ENCODE peak calls at places on chromosomes 7 and 10, in nine cellular contexts. H is osteoblast; T is KBM-7; G is C1 segment of cervical spinal cord; X is activated naive CD4-positive, alpha-beta T cell; C is activated CD4-positive, CD25-positive, alpha-beta regulatory T cell treated with anti-CD3 and anti-CD28 coated beads, Interleukin-2, amount 50 U/mL, for 16 hours; U is adipocyte; S is osteocyte; J is Calu3. R is an unnamed sample.

GRCh38 chr10:122379537-122379936 is 5.0 kb downstream of the PLEKHA1 start:
- DNase-seq in S (no peak), C (no peak), X (no peak), T (no peak), G (no peak), U (no peak), J (no peak), H (no peak), R (no peak)

GRCh38 chr7:20331231-20331880 is 656 bp downstream of the ITGB8 start:
- DNase-seq in T (no peak), C (no peak), U (peak), S (peak), G (peak), H (peak), X (no peak), J (no peak), R (no peak)

GRCh38 chr10:123229927-123230630 is 75.9 kb downstream of the BUB3 start:
- DNase-seq in T (no peak), S (peak), C (no peak), X (no peak), J (no peak), U (no peak), G (no peak), H (no peak), R (no peak)

GRCh38 chr7:156080596-156080995 is 268.3 kb upstream of the SHH start:
- DNase-seq in G (no peak), U (no peak), S (no peak), C (no peak), H (no peak), T (no peak), J (no peak), X (no peak), R (no peak)

GRCh38 chr7:51015581-51015980 is 232.9 kb upstream of the GRB10 start:
- DNase-seq in H (no peak), J (no peak), S (peak), G (no peak), U (no peak), X (no peak), C (no peak), T (no peak), R (no peak)

GRCh38 chr7:139687206-139687954 is 90.4 kb downstream of the HIPK2 start:
- DNase-seq in X (no peak), H (no peak), G (no peak), C (no peak), S (no peak), T (no peak), U (no peak), J (no peak), R (no peak)

GRCh38 chr10:125457406-125457805 is 225.6 kb downstream of the TEX36 start:
- DNase-seq in H (no peak), G (no peak), U (no peak), T (no peak), S (no peak), J (no peak), C (no peak), X (no peak), R (no peak)

GRCh38 chr10:87915406-87915805 is 52.0 kb downstream of the PTEN start:
- DNase-seq in C (no peak), X (no peak), H (no peak), T (no peak), S (no peak), J (no peak), U (no peak), G (no peak), R (no peak)

GRCh38 chr10:86048571-86048970 is 318.0 kb downstream of the GRID1 start:
- DNase-seq in J (no peak), S (no peak), H (no peak), U (no peak), X (no peak), C (no peak), G (no peak), T (no peak), R (no peak)

GRCh38 chr10:133030791-133031190 is 56.9 kb upstream of the ADGRA1 start:
- DNase-seq in G (no peak), T (no peak), S (no peak), J (no peak), U (no peak), H (no peak), C (no peak), X (no peak), R (no peak)

GRCh38 chr10:52783726-52784125 is 11.1 kb upstream of the MBL2 start:
- DNase-seq in S (no peak), X (no peak), H (no peak), J (no peak), G (no peak), C (no peak), T (no peak), U (no peak), R (no peak)

R was measured in HCT116.